ENCODE peak calls at places on chromosomes 13 and 19, in seven cellular contexts. R is lower leg skin, U is left ventricle myocardium inferior, C is sigmoid colon, F is PC-9, S is astrocyte of the spinal cord, L is AG04450. E is an unnamed sample.

GRCh38 chr19:35006999-35007365 is 6.9 kb downstream of the GRAMD1A start:
- DNase-seq in C (no peak), F (no peak), U (no peak), S (no peak), L (no peak), R (no peak), E (no peak)

GRCh38 chr13:24192811-24193162 is 32.3 kb downstream of the SPATA13 start:
- DNase-seq in F (no peak), R (no peak), C (no peak), U (no peak), L (no peak), S (no peak), E (no peak)

GRCh38 chr19:42335374-42335936 is 10.0 kb downstream of the MEGF8 start:
- DNase-seq in F (no peak), S (no peak), R (no peak), C (no peak), U (no peak), L (no peak), E (no peak)

GRCh38 chr13:43242040-43242439 is 218.7 kb downstream of the DNAJC15 start:
- DNase-seq in F (no peak), L (no peak), S (no peak), R (no peak), U (no peak), C (no peak), E (no peak)

GRCh38 chr19:42455621-42456081 is 12.9 kb upstream of the CXCL17 start:
- DNase-seq in U (no peak), F (peak; percentile 68), S (no peak), C (no peak), L (no peak), R (no peak), E (no peak)

GRCh38 chr19:53730391-53730790 is 93.7 kb downstream of the NLRP12 start:
- DNase-seq in R (no peak), L (no peak), F (no peak), S (no peak), U (no peak), C (no peak), E (no peak)

GRCh38 chr19:29854033-29854432 is 42.2 kb downstream of the CCNE1 start:
- DNase-seq in U (no peak), S (no peak), C (peak; percentile 8), F (no peak), R (no peak), L (no peak), E (no peak)

GRCh38 chr13:26075498-26075897 is 23.7 kb upstream of the SHISA2 start:
- DNase-seq in U (no peak), C (no peak), F (no peak), S (peak; percentile 10), L (no peak), R (no peak), E (no peak)

GRCh38 chr19:33686687-33687541 is 65.2 kb downstream of the CHST8 start:
- DNase-seq in L (no peak), S (no peak), R (peak; percentile 80), F (no peak), U (no peak), C (no peak), E (no peak)

GRCh38 chr19:19568802-19569756 is 31.0 kb downstream of the CILP2 start:
- DNase-seq in U (no peak), F (peak; percentile 64), R (peak; percentile 64), C (no peak), L (no peak), S (peak; percentile 30), E (no peak)

GRCh38 chr13:94595006-94595942 is 678 bp downstream of the TGDS start:
- DNase-seq in S (peak; percentile 7), C (no peak), U (no peak), F (peak; percentile 11), R (no peak), L (no peak), E (no peak)

GRCh38 chr13:46016216-46016615 is 36.3 kb downstream of the ZC3H13 start:
- DNase-seq in F (no peak), C (no peak), R (no peak), U (no peak), L (no peak), S (no peak), E (no peak)

GRCh38 chr19:18436651-18437478 is 1.1 kb downstream of the ISYNA1 start:
- DNase-seq in F (peak; percentile 87), S (peak; percentile 86), U (peak; percentile 82), C (peak; percentile 88), L (no peak), R (peak; percentile 96), E (peak; percentile 76)

GRCh38 chr13:59975807-59976445 is 187.8 kb downstream of the DIAPH3 start:
- DNase-seq in C (no peak), S (no peak), L (no peak), F (no peak), R (no peak), U (no peak), E (no peak)

GRCh38 chr19:23420824-23421223 is 25.6 kb upstream of the ZNF91 start:
- DNase-seq in S (no peak), U (no peak), L (no peak), R (no peak), F (no peak), C (no peak), E (no peak)

GRCh38 chr19:40921005-40921897 is 39.2 kb upstream of the CYP2A7 start:
- DNase-seq in U (no peak), C (no peak), F (peak; percentile 73), S (no peak), L (no peak), R (no peak), E (no peak)

GRCh38 chr19:3785464-3785937 is 680 bp downstream of the MATK start:
- DNase-seq in R (no peak), C (no peak), F (no peak), S (no peak), L (no peak), U (no peak), E (no peak)

GRCh38 chr13:67366533-67366932 is 136.4 kb upstream of the PCDH9 start:
- DNase-seq in U (no peak), R (no peak), L (no peak), C (no peak), F (no peak), S (peak; percentile 29), E (no peak)

GRCh38 chr13:60351816-60352215 is 45.2 kb upstream of the TDRD3 start:
- DNase-seq in C (no peak), S (no peak), R (no peak), F (no peak), U (no peak), L (no peak), E (no peak)

GRCh38 chr19:7912144-7912696 is 2.4 kb upstream of the TGFBR3L start:
- DNase-seq in U (no peak), R (no peak), C (no peak), L (no peak), S (no peak), F (no peak), E (no peak)

GRCh38 chr13:21413013-21413412 is 46.1 kb downstream of the ZDHHC20 start:
- DNase-seq in S (no peak), C (no peak), U (no peak), L (no peak), F (no peak), R (no peak), E (no peak)

GRCh38 chr13:48504606-48505369 is 28.1 kb downstream of the RCBTB2 start:
- DNase-seq in U (no peak), L (no peak), S (no peak), R (no peak), C (no peak), F (no peak), E (no peak)
- TF ChIP-seq CTCF in U (no peak), L (no peak), S (no peak), R (no peak), C (no peak), F (no peak), E (no peak)

GRCh38 chr19:4909172-4909896 is at the start of gene UHRF1:
- DNase-seq in S (peak; percentile 32), R (no peak), C (no peak), U (no peak), F (peak; percentile 30), L (no peak), E (no peak)

GRCh38 chr19:4911786-4912672 is 2.7 kb downstream of the UHRF1 start:
- DNase-seq in F (peak; percentile 90), R (peak; percentile 93), C (peak; percentile 75), L (peak; percentile 99), U (peak; percentile 32), S (peak; percentile 99), E (peak; percentile 95)

GRCh38 chr19:4909897-4910593 is 744 bp downstream of the UHRF1 start:
- DNase-seq in L (peak; percentile 42), U (peak; percentile 94), R (peak; percentile 98), F (peak; percentile 85), S (peak; percentile 93), C (peak; percentile 94), E (no peak)

GRCh38 chr19:4910594-4911273 is 1.4 kb downstream of the UHRF1 start:
- DNase-seq in C (no peak), R (no peak), F (peak; percentile 25), L (no peak), U (no peak), S (peak; percentile 82), E (no peak)

DNA sequence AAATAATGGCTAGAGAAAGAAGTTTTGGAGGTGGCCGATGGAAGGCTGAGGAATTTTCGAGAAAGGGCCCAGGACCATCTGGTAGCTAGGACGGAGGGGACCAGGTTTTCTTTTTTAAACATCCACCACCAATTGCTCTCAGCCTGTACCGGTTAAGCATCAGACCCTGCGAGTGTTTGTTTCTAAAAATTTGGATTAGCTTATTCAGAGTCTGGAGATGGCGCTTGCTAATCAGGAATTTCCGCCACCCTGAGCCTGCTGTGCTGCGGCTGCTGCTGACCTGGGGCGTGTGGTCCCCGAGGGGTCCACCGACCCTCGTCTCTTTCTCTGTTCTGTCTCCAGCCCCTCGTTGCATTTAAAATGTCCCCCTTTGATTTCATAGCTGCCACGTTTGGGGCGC is 2.0 kb downstream of the UHRF1 start:
- DNase-seq in F (no peak), R (no peak), S (no peak), L (no peak), C (no peak), U (no peak), E (no peak)
- H3K4me3 ChIP-seq in F (peak overlapping the region; percentile 55), R (no peak overlapping the region), S (peak overlapping the region; percentile 41), L (peak overlapping the region; percentile 67), C (no peak overlapping the region), U (peak overlapping the region; percentile 79), E (peak overlapping the region; percentile 60)

DNA sequence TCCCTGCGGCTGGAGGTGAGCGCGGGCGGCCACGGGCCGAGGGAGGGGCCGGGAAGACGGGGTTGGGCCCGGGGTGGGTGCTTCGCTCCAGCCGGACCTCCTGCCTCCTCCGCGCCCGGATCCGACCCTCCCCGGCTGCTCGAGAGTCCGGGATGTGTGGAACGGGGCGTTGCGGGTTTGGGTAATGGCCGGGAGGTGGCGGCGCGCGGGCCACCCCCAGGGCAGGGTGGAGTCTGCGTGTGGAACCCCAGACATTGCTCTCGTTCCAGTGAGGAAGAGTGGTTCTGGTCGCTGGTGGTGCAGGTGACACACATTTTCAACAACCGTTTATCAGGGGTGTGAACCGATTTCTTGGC is 38.8 kb downstream of the ARHGEF7 start:
- DNase-seq in U (peak; percentile 49), L (no peak), S (no peak), F (peak; percentile 54), R (peak; percentile 89), C (peak; percentile 75), E (peak; percentile 4)
- TF ChIP-seq CTCF in U (peak; percentile 31), L (peak; percentile 35), S (no peak), F (peak; percentile 32), R (no peak), C (peak; percentile 11), E (peak; percentile 39)

DNA sequence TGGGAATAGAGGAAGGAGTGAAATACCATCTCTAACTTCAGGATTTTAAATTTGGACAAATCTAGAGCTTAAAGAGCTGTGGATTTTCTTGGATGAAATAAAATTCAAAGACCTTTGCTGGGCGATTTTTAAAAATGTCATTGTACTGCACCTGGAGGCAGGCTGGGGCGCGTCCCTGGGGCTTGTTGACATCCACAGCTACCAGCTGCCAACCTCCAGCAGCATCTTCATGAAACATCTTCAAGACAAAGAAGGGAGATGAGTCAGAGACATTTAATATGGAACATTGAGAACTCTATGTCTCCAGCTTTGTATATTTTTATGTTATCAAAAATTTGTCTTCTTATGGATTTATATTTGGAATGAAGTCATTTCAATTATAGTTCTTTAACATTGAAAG is 132.5 kb downstream of the NALCN start:
- DNase-seq in F (no peak), U (no peak), C (no peak), S (no peak), R (no peak), L (no peak), E (no peak)
- H3K4me3 ChIP-seq in F (no peak overlapping the region), U (no peak overlapping the region), C (no peak overlapping the region), S (no peak overlapping the region), R (no peak overlapping the region), L (no peak overlapping the region), E (no peak overlapping the region)

E was measured in retinal pigment epithelial cell.